ENCODE peak calls at places on chromosomes 5 and 9, in five cellular contexts. One of them, this sample, is unnamed.
A peak's percentile ranks its signal among the peaks of the same experiment; 100 is the strongest.

GRCh38 chr5:118253401-118254061 is 734.8 kb downstream of the DTWD2 start:
- DNase-seq in endodermal cell: no peak
- DNase-seq in LNCaP clone FGC: no peak
- DNase-seq in astrocyte of the spinal cord: no peak
- DNase-seq in activated B cell treated with CpG ODN at 0.5 μM for 24 hours: no peak
- DNase-seq in this sample: no peak

GRCh38 chr5:9545301-9545958 is 445 bp downstream of the SEMA5A start:
- DNase-seq in activated B cell treated with CpG ODN at 0.5 μM for 24 hours: no peak
- DNase-seq in astrocyte of the spinal cord: no peak
- DNase-seq in endodermal cell: peak; percentile 81
- DNase-seq in LNCaP clone FGC: no peak
- DNase-seq in this sample: no peak

GRCh38 chr5:150573867-150574817 is 66.2 kb downstream of the NDST1 start:
- DNase-seq in activated B cell treated with CpG ODN at 0.5 μM for 24 hours: no peak
- DNase-seq in endodermal cell: peak; percentile 70
- DNase-seq in astrocyte of the spinal cord: no peak
- DNase-seq in LNCaP clone FGC: no peak
- DNase-seq in this sample: no peak

GRCh38 chr5:91851670-91852069 is 468.6 kb upstream of the ARRDC3 start:
- DNase-seq in astrocyte of the spinal cord: no peak
- DNase-seq in LNCaP clone FGC: no peak
- DNase-seq in activated B cell treated with CpG ODN at 0.5 μM for 24 hours: no peak
- DNase-seq in endodermal cell: no peak
- DNase-seq in this sample: no peak

GRCh38 chr5:125446986-125447385 is 700.5 kb upstream of the ZNF608 start:
- DNase-seq in astrocyte of the spinal cord: peak; percentile 71
- DNase-seq in activated B cell treated with CpG ODN at 0.5 μM for 24 hours: no peak
- DNase-seq in endodermal cell: no peak
- DNase-seq in LNCaP clone FGC: peak; percentile 81
- DNase-seq in this sample: no peak

GRCh38 chr9:105083246-105083645 is 155.3 kb upstream of the ABCA1 start:
- DNase-seq in astrocyte of the spinal cord: no peak
- DNase-seq in activated B cell treated with CpG ODN at 0.5 μM for 24 hours: no peak
- DNase-seq in endodermal cell: no peak
- DNase-seq in LNCaP clone FGC: no peak
- DNase-seq in this sample: no peak

GRCh38 chr5:40879163-40879942 is 29.9 kb upstream of the C7 start:
- DNase-seq in activated B cell treated with CpG ODN at 0.5 μM for 24 hours: no peak
- DNase-seq in endodermal cell: peak; percentile 28
- DNase-seq in LNCaP clone FGC: no peak
- DNase-seq in astrocyte of the spinal cord: peak; percentile 46
- DNase-seq in this sample: peak; percentile 41

GRCh38 chr9:72557549-72557948 is 36.1 kb downstream of the TMC1 start:
- DNase-seq in astrocyte of the spinal cord: peak; percentile 79
- DNase-seq in activated B cell treated with CpG ODN at 0.5 μM for 24 hours: no peak
- DNase-seq in endodermal cell: peak; percentile 56
- DNase-seq in LNCaP clone FGC: no peak
- DNase-seq in this sample: no peak

GRCh38 chr5:131163315-131164119 is 1.5 kb downstream of the HINT1 start:
- DNase-seq in LNCaP clone FGC: no peak
- DNase-seq in astrocyte of the spinal cord: peak; percentile 46
- DNase-seq in endodermal cell: no peak
- DNase-seq in activated B cell treated with CpG ODN at 0.5 μM for 24 hours: no peak
- DNase-seq in this sample: no peak

GRCh38 chr9:16236326-16236725 is 634.1 kb downstream of the BNC2 start:
- DNase-seq in endodermal cell: no peak
- DNase-seq in activated B cell treated with CpG ODN at 0.5 μM for 24 hours: no peak
- DNase-seq in LNCaP clone FGC: no peak
- DNase-seq in astrocyte of the spinal cord: peak; percentile 46
- DNase-seq in this sample: no peak

GRCh38 chr9:68446836-68447235 is 90.4 kb downstream of the PGM5 start:
- DNase-seq in activated B cell treated with CpG ODN at 0.5 μM for 24 hours: no peak
- DNase-seq in endodermal cell: no peak
- DNase-seq in astrocyte of the spinal cord: no peak
- DNase-seq in LNCaP clone FGC: no peak
- DNase-seq in this sample: no peak

GRCh38 chr5:131264453-131265200 is 774 bp downstream of the CDC42SE2 start:
- DNase-seq in astrocyte of the spinal cord: peak; percentile 31
- DNase-seq in endodermal cell: peak; percentile 81
- DNase-seq in LNCaP clone FGC: no peak
- DNase-seq in activated B cell treated with CpG ODN at 0.5 μM for 24 hours: peak; percentile 44
- DNase-seq in this sample: no peak

GRCh38 chr5:151036556-151036955 is 16.2 kb downstream of the GPX3 start:
- DNase-seq in astrocyte of the spinal cord: no peak
- DNase-seq in activated B cell treated with CpG ODN at 0.5 μM for 24 hours: no peak
- DNase-seq in LNCaP clone FGC: no peak
- DNase-seq in endodermal cell: peak; percentile 69
- DNase-seq in this sample: no peak

GRCh38 chr5:15585128-15585527 is 85.1 kb downstream of the FBXL7 start:
- DNase-seq in activated B cell treated with CpG ODN at 0.5 μM for 24 hours: no peak
- DNase-seq in LNCaP clone FGC: no peak
- DNase-seq in endodermal cell: no peak
- DNase-seq in astrocyte of the spinal cord: no peak
- DNase-seq in this sample: no peak

GRCh38 chr5:54186912-54187445 is 123.4 kb downstream of the ARL15 start:
- DNase-seq in activated B cell treated with CpG ODN at 0.5 μM for 24 hours: no peak
- DNase-seq in endodermal cell: peak; percentile 56
- DNase-seq in LNCaP clone FGC: no peak
- DNase-seq in astrocyte of the spinal cord: no peak
- DNase-seq in this sample: no peak

GRCh38 chr9:82539126-82539525 is 523.8 kb downstream of the RASEF start:
- DNase-seq in endodermal cell: no peak
- DNase-seq in activated B cell treated with CpG ODN at 0.5 μM for 24 hours: no peak
- DNase-seq in astrocyte of the spinal cord: no peak
- DNase-seq in LNCaP clone FGC: no peak
- DNase-seq in this sample: no peak

GRCh38 chr9:3992924-3993323 is 306.9 kb downstream of the GLIS3 start:
- DNase-seq in astrocyte of the spinal cord: peak; percentile 58
- DNase-seq in activated B cell treated with CpG ODN at 0.5 μM for 24 hours: no peak
- DNase-seq in LNCaP clone FGC: no peak
- DNase-seq in endodermal cell: no peak
- DNase-seq in this sample: no peak

GRCh38 chr9:16869140-16869903 is 1.1 kb downstream of the BNC2 start:
- DNase-seq in activated B cell treated with CpG ODN at 0.5 μM for 24 hours: no peak
- DNase-seq in LNCaP clone FGC: no peak
- DNase-seq in endodermal cell: peak; percentile 67
- DNase-seq in astrocyte of the spinal cord: peak; percentile 58
- DNase-seq in this sample: no peak

GRCh38 chr9:38254151-38254550 is 138.4 kb upstream of the ALDH1B1 start:
- DNase-seq in LNCaP clone FGC: no peak
- DNase-seq in endodermal cell: no peak
- DNase-seq in activated B cell treated with CpG ODN at 0.5 μM for 24 hours: no peak
- DNase-seq in astrocyte of the spinal cord: no peak
- DNase-seq in this sample: no peak

GRCh38 chr9:71472400-71472799 is 295.9 kb downstream of the CEMIP2 start:
- DNase-seq in LNCaP clone FGC: no peak
- DNase-seq in activated B cell treated with CpG ODN at 0.5 μM for 24 hours: no peak
- DNase-seq in endodermal cell: peak; percentile 58
- DNase-seq in astrocyte of the spinal cord: no peak
- DNase-seq in this sample: no peak

GRCh38 chr5:139636207-139636792 is 11.8 kb upstream of the CXXC5 start:
- DNase-seq in activated B cell treated with CpG ODN at 0.5 μM for 24 hours: peak; percentile 72
- DNase-seq in astrocyte of the spinal cord: peak; percentile 23
- DNase-seq in endodermal cell: peak; percentile 65
- DNase-seq in LNCaP clone FGC: no peak
- DNase-seq in this sample: peak; percentile 88

GRCh38 chr5:147753783-147754182 is 28.7 kb downstream of the JAKMIP2 start:
- DNase-seq in LNCaP clone FGC: no peak
- DNase-seq in activated B cell treated with CpG ODN at 0.5 μM for 24 hours: no peak
- DNase-seq in endodermal cell: no peak
- DNase-seq in astrocyte of the spinal cord: no peak
- DNase-seq in this sample: no peak

GRCh38 chr9:115694014-115694413 is 459.6 kb upstream of the PAPPA start:
- DNase-seq in astrocyte of the spinal cord: peak; percentile 82
- DNase-seq in endodermal cell: peak; percentile 78
- DNase-seq in activated B cell treated with CpG ODN at 0.5 μM for 24 hours: no peak
- DNase-seq in LNCaP clone FGC: no peak
- DNase-seq in this sample: no peak

GRCh38 chr5:89946514-89946913 is 463.0 kb downstream of the CETN3 start:
- DNase-seq in astrocyte of the spinal cord: no peak
- DNase-seq in LNCaP clone FGC: no peak
- DNase-seq in activated B cell treated with CpG ODN at 0.5 μM for 24 hours: no peak
- DNase-seq in endodermal cell: no peak
- DNase-seq in this sample: no peak

GRCh38 chr9:71783120-71783523 is 14.8 kb upstream of the CEMIP2 start:
- DNase-seq in astrocyte of the spinal cord: no peak
- DNase-seq in endodermal cell: peak; percentile 70
- DNase-seq in LNCaP clone FGC: no peak
- DNase-seq in activated B cell treated with CpG ODN at 0.5 μM for 24 hours: peak; percentile 37
- DNase-seq in this sample: peak; percentile 31

GRCh38 chr9:130421802-130422276 is 22.9 kb upstream of the ASS1 start:
- DNase-seq in endodermal cell: peak; percentile 90
- DNase-seq in astrocyte of the spinal cord: peak; percentile 87
- DNase-seq in activated B cell treated with CpG ODN at 0.5 μM for 24 hours: no peak
- DNase-seq in LNCaP clone FGC: no peak
- DNase-seq in this sample: no peak

GRCh38 chr9:126524353-126525077 is 89.2 kb upstream of the LMX1B start:
- DNase-seq in endodermal cell: no peak
- DNase-seq in astrocyte of the spinal cord: no peak
- DNase-seq in LNCaP clone FGC: no peak
- DNase-seq in activated B cell treated with CpG ODN at 0.5 μM for 24 hours: no peak
- DNase-seq in this sample: no peak

GRCh38 chr5:56077796-56078233 is 83.1 kb upstream of the IL6ST start:
- DNase-seq in activated B cell treated with CpG ODN at 0.5 μM for 24 hours: no peak
- DNase-seq in LNCaP clone FGC: no peak
- DNase-seq in astrocyte of the spinal cord: no peak
- DNase-seq in endodermal cell: no peak
- DNase-seq in this sample: no peak

GRCh38 chr9:119009253-119009652 is 360.0 kb downstream of the BRINP1 start:
- DNase-seq in activated B cell treated with CpG ODN at 0.5 μM for 24 hours: no peak
- DNase-seq in LNCaP clone FGC: no peak
- DNase-seq in astrocyte of the spinal cord: no peak
- DNase-seq in endodermal cell: no peak
- DNase-seq in this sample: no peak

GRCh38 chr5:4555739-4556285 is 584.3 kb upstream of the ADAMTS16 start:
- DNase-seq in LNCaP clone FGC: no peak
- DNase-seq in activated B cell treated with CpG ODN at 0.5 μM for 24 hours: no peak
- DNase-seq in astrocyte of the spinal cord: no peak
- DNase-seq in endodermal cell: no peak
- DNase-seq in this sample: no peak

GRCh38 chr5:180103487-180103886 is 31.9 kb upstream of the RNF130 start:
- DNase-seq in astrocyte of the spinal cord: no peak
- DNase-seq in activated B cell treated with CpG ODN at 0.5 μM for 24 hours: no peak
- DNase-seq in LNCaP clone FGC: no peak
- DNase-seq in endodermal cell: no peak
- DNase-seq in this sample: no peak

GRCh38 chr9:86843182-86843581 is 104.1 kb downstream of the GAS1 start:
- DNase-seq in endodermal cell: no peak
- DNase-seq in LNCaP clone FGC: no peak
- DNase-seq in activated B cell treated with CpG ODN at 0.5 μM for 24 hours: no peak
- DNase-seq in astrocyte of the spinal cord: no peak
- DNase-seq in this sample: no peak

GRCh38 chr9:127589955-127590370 is 22.1 kb upstream of the STXBP1 start:
- DNase-seq in astrocyte of the spinal cord: peak; percentile 77
- DNase-seq in endodermal cell: peak; percentile 85
- DNase-seq in activated B cell treated with CpG ODN at 0.5 μM for 24 hours: no peak
- DNase-seq in LNCaP clone FGC: peak; percentile 56
- DNase-seq in this sample: peak; percentile 59

GRCh38 chr5:128436825-128437224 is 101.2 kb downstream of the FBN2 start:
- DNase-seq in LNCaP clone FGC: no peak
- DNase-seq in activated B cell treated with CpG ODN at 0.5 μM for 24 hours: no peak
- DNase-seq in endodermal cell: peak; percentile 53
- DNase-seq in astrocyte of the spinal cord: peak; percentile 86
- DNase-seq in this sample: no peak

GRCh38 chr5:61280205-61280604 is 51.9 kb upstream of the ZSWIM6 start:
- DNase-seq in LNCaP clone FGC: no peak
- DNase-seq in astrocyte of the spinal cord: peak; percentile 86
- DNase-seq in endodermal cell: no peak
- DNase-seq in activated B cell treated with CpG ODN at 0.5 μM for 24 hours: no peak
- DNase-seq in this sample: no peak

GRCh38 chr5:80406980-80407734 is 707 bp upstream of the ZFYVE16 start:
- DNase-seq in activated B cell treated with CpG ODN at 0.5 μM for 24 hours: no peak
- DNase-seq in astrocyte of the spinal cord: no peak
- DNase-seq in LNCaP clone FGC: no peak
- DNase-seq in endodermal cell: peak; percentile 42
- DNase-seq in this sample: peak; percentile 15

GRCh38 chr5:107444327-107444726 is 226.4 kb downstream of the EFNA5 start:
- DNase-seq in activated B cell treated with CpG ODN at 0.5 μM for 24 hours: no peak
- DNase-seq in LNCaP clone FGC: no peak
- DNase-seq in endodermal cell: no peak
- DNase-seq in astrocyte of the spinal cord: no peak
- DNase-seq in this sample: no peak

GRCh38 chr5:56481998-56482698 is 249.0 kb upstream of the ANKRD55 start:
- DNase-seq in LNCaP clone FGC: no peak
- DNase-seq in astrocyte of the spinal cord: peak; percentile 22
- DNase-seq in endodermal cell: no peak
- DNase-seq in activated B cell treated with CpG ODN at 0.5 μM for 24 hours: no peak
- DNase-seq in this sample: no peak

GRCh38 chr9:35816708-35817107 is 1.9 kb upstream of the HINT2 start:
- DNase-seq in astrocyte of the spinal cord: no peak
- DNase-seq in endodermal cell: peak; percentile 75
- DNase-seq in LNCaP clone FGC: no peak
- DNase-seq in activated B cell treated with CpG ODN at 0.5 μM for 24 hours: no peak
- DNase-seq in this sample: no peak
- TF ChIP-seq CTCF in astrocyte of the spinal cord: no peak
- TF ChIP-seq CTCF in endodermal cell: peak; percentile 68
- TF ChIP-seq CTCF in LNCaP clone FGC: no peak
- TF ChIP-seq CTCF in activated B cell treated with CpG ODN at 0.5 μM for 24 hours: no peak
- TF ChIP-seq CTCF in this sample: no peak

GRCh38 chr5:135829681-135830383 is 4.6 kb upstream of the SLC25A48 start:
- DNase-seq in astrocyte of the spinal cord: peak; percentile 55
- DNase-seq in activated B cell treated with CpG ODN at 0.5 μM for 24 hours: no peak
- DNase-seq in endodermal cell: peak; percentile 93
- DNase-seq in LNCaP clone FGC: peak; percentile 58
- DNase-seq in this sample: peak; percentile 67
- TF ChIP-seq CTCF in astrocyte of the spinal cord: peak; percentile 89
- TF ChIP-seq CTCF in activated B cell treated with CpG ODN at 0.5 μM for 24 hours: no peak
- TF ChIP-seq CTCF in endodermal cell: peak; percentile 97
- TF ChIP-seq CTCF in LNCaP clone FGC: peak; percentile 74
- TF ChIP-seq CTCF in this sample: peak; percentile 60

DNA sequence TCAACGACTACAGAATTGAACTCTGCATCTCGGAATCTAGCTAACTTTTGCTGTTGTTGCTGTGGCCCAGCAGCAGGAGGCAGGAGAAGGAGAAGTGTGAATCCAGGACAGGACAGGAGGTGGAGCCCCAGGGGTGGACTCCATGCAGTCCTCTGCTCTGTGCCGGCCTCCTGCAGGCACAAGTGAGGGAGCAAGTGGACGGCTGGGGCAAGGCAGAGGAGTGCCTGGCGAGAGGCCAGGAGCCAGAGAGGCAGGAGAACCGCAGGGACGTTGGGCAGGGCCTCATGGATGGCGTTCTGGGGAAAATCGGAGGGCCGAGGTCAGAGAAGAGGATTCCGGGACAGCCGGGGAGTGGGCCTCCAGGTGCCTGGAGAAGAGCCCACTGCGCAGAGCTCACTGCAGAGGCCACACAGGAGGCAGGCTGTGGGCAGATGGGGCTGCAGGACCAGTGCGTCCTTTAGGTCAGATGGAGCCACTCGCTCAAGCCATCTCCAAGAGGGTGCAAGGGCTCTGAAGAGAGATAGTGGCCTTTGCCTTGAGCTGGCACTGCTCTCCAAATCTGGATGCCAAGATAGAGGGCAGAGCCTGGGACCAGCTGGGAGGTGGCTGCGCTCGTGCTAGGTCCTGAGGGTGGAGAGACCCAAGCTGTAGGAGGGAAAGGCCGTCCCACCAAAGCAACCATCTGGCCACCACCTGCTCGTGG is 214.0 kb downstream of the FANCC start:
- DNase-seq in LNCaP clone FGC: no peak
- DNase-seq in activated B cell treated with CpG ODN at 0.5 μM for 24 hours: no peak
- DNase-seq in endodermal cell: peak; percentile 77
- DNase-seq in astrocyte of the spinal cord: no peak
- DNase-seq in this sample: no peak
- TF ChIP-seq CTCF in LNCaP clone FGC: peak; percentile 24
- TF ChIP-seq CTCF in activated B cell treated with CpG ODN at 0.5 μM for 24 hours: no peak
- TF ChIP-seq CTCF in endodermal cell: peak; percentile 72
- TF ChIP-seq CTCF in astrocyte of the spinal cord: peak; percentile 18
- TF ChIP-seq CTCF in this sample: no peak

GRCh38 chr5:110790673-110791072 is 51.9 kb downstream of the SLC25A46 start:
- DNase-seq in LNCaP clone FGC: no peak
- DNase-seq in endodermal cell: no peak
- DNase-seq in activated B cell treated with CpG ODN at 0.5 μM for 24 hours: no peak
- DNase-seq in astrocyte of the spinal cord: peak; percentile 59
- DNase-seq in this sample: no peak
- TF ChIP-seq CTCF in LNCaP clone FGC: peak; percentile 26
- TF ChIP-seq CTCF in endodermal cell: no peak
- TF ChIP-seq CTCF in activated B cell treated with CpG ODN at 0.5 μM for 24 hours: no peak
- TF ChIP-seq CTCF in astrocyte of the spinal cord: peak; percentile 41
- TF ChIP-seq CTCF in this sample: no peak

This sample was measured in GM10248.